ENCODE peak calls at places on chromosomes 11 and 22, in four cellular contexts. One of them, this sample, is unnamed.

GRCh38 chr11:79179087-79179486 is 261.7 kb downstream of the TENM4 start:
- DNase-seq in spleen: no peak
- DNase-seq in activated naive CD4-positive, alpha-beta T cell: no peak
- DNase-seq in Calu3: no peak
- DNase-seq in this sample: no peak

GRCh38 chr11:108975641-108976071 is 310.8 kb downstream of the DDX10 start:
- DNase-seq in spleen: no peak
- DNase-seq in Calu3: no peak
- DNase-seq in activated naive CD4-positive, alpha-beta T cell: no peak
- DNase-seq in this sample: no peak

GRCh38 chr22:35892192-35892591 is 136.4 kb downstream of the RBFOX2 start:
- DNase-seq in Calu3: no peak
- DNase-seq in spleen: no peak
- DNase-seq in activated naive CD4-positive, alpha-beta T cell: no peak
- DNase-seq in this sample: no peak

GRCh38 chr11:17931595-17931994 is 81.3 kb downstream of the SERGEF start:
- DNase-seq in activated naive CD4-positive, alpha-beta T cell: no peak
- DNase-seq in Calu3: no peak
- DNase-seq in spleen: no peak
- DNase-seq in this sample: no peak

GRCh38 chr22:45612451-45612901 is 59.2 kb upstream of the ATXN10 start:
- DNase-seq in spleen: no peak
- DNase-seq in activated naive CD4-positive, alpha-beta T cell: no peak
- DNase-seq in Calu3: no peak
- DNase-seq in this sample: no peak

GRCh38 chr22:36323855-36324331 is 63.9 kb downstream of the MYH9 start:
- DNase-seq in spleen: no peak
- DNase-seq in activated naive CD4-positive, alpha-beta T cell: no peak
- DNase-seq in Calu3: no peak
- DNase-seq in this sample: no peak

GRCh38 chr22:44311855-44312170 is 938 bp downstream of the SHISAL1 start:
- DNase-seq in Calu3: no peak
- DNase-seq in activated naive CD4-positive, alpha-beta T cell: no peak
- DNase-seq in spleen: no peak
- DNase-seq in this sample: no peak

GRCh38 chr11:117814766-117815261 is 9.7 kb downstream of the FXYD2 start:
- DNase-seq in spleen: peak; percentile 95
- DNase-seq in activated naive CD4-positive, alpha-beta T cell: peak; percentile 72
- DNase-seq in Calu3: peak; percentile 79
- DNase-seq in this sample: no peak

GRCh38 chr22:50532353-50532700 is 2.5 kb upstream of the TYMP start:
- DNase-seq in spleen: no peak
- DNase-seq in Calu3: peak; percentile 47
- DNase-seq in activated naive CD4-positive, alpha-beta T cell: no peak
- DNase-seq in this sample: no peak

GRCh38 chr11:36672815-36673450 is 74.9 kb upstream of the RAG2 start:
- DNase-seq in activated naive CD4-positive, alpha-beta T cell: no peak
- DNase-seq in spleen: no peak
- DNase-seq in Calu3: peak; percentile 7
- DNase-seq in this sample: no peak

GRCh38 chr22:47788461-47788860 is 1026.0 kb downstream of the TBC1D22A start:
- DNase-seq in activated naive CD4-positive, alpha-beta T cell: no peak
- DNase-seq in Calu3: no peak
- DNase-seq in spleen: peak; percentile 47
- DNase-seq in this sample: no peak

GRCh38 chr11:20337526-20338154 is 25.9 kb upstream of the HTATIP2 start:
- DNase-seq in spleen: no peak
- DNase-seq in Calu3: peak; percentile 16
- DNase-seq in activated naive CD4-positive, alpha-beta T cell: no peak
- DNase-seq in this sample: peak; percentile 21

GRCh38 chr11:115606223-115607220 is 102.3 kb upstream of the CADM1 start:
- DNase-seq in spleen: no peak
- DNase-seq in Calu3: no peak
- DNase-seq in activated naive CD4-positive, alpha-beta T cell: no peak
- DNase-seq in this sample: no peak

GRCh38 chr22:26502688-26503561 is 9.3 kb downstream of the TFIP11 start:
- DNase-seq in activated naive CD4-positive, alpha-beta T cell: peak; percentile 20
- DNase-seq in spleen: peak; percentile 84
- DNase-seq in Calu3: peak; percentile 14
- DNase-seq in this sample: peak; percentile 38

GRCh38 chr11:78850078-78850477 is 275.4 kb upstream of the NARS2 start:
- DNase-seq in activated naive CD4-positive, alpha-beta T cell: no peak
- DNase-seq in spleen: no peak
- DNase-seq in Calu3: no peak
- DNase-seq in this sample: no peak

GRCh38 chr11:1327064-1327460 is 17.6 kb upstream of the TOLLIP start:
- DNase-seq in activated naive CD4-positive, alpha-beta T cell: no peak
- DNase-seq in spleen: no peak
- DNase-seq in Calu3: no peak
- DNase-seq in this sample: no peak

GRCh38 chr11:120029321-120029720 is 108.6 kb downstream of the TRIM29 start:
- DNase-seq in activated naive CD4-positive, alpha-beta T cell: no peak
- DNase-seq in spleen: no peak
- DNase-seq in Calu3: no peak
- DNase-seq in this sample: no peak

GRCh38 chr11:46001427-46002049 is 79.1 kb downstream of the LARGE2 start:
- DNase-seq in activated naive CD4-positive, alpha-beta T cell: no peak
- DNase-seq in spleen: no peak
- DNase-seq in Calu3: no peak
- DNase-seq in this sample: no peak

GRCh38 chr11:111476961-111477360 is 35.2 kb downstream of the BTG4 start:
- DNase-seq in spleen: no peak
- DNase-seq in Calu3: no peak
- DNase-seq in activated naive CD4-positive, alpha-beta T cell: no peak
- DNase-seq in this sample: no peak

GRCh38 chr11:86688398-86689179 is 16.2 kb upstream of the ME3 start:
- DNase-seq in activated naive CD4-positive, alpha-beta T cell: no peak
- DNase-seq in Calu3: no peak
- DNase-seq in spleen: no peak
- DNase-seq in this sample: no peak

GRCh38 chr11:81772161-81772560 is 961.5 kb downstream of the FAM181B start:
- DNase-seq in Calu3: no peak
- DNase-seq in spleen: no peak
- DNase-seq in activated naive CD4-positive, alpha-beta T cell: no peak
- DNase-seq in this sample: no peak

GRCh38 chr22:30469165-30469564 is 2.7 kb downstream of the SEC14L3 start:
- DNase-seq in spleen: no peak
- DNase-seq in activated naive CD4-positive, alpha-beta T cell: no peak
- DNase-seq in Calu3: no peak
- DNase-seq in this sample: no peak

GRCh38 chr11:121870202-121871045 is 245.6 kb downstream of the BLID start:
- DNase-seq in spleen: no peak
- DNase-seq in activated naive CD4-positive, alpha-beta T cell: no peak
- DNase-seq in Calu3: no peak
- DNase-seq in this sample: no peak

GRCh38 chr11:72780291-72781062 is 13.4 kb downstream of the STARD10 start:
- DNase-seq in activated naive CD4-positive, alpha-beta T cell: no peak
- DNase-seq in Calu3: no peak
- DNase-seq in spleen: no peak
- DNase-seq in this sample: peak; percentile 22

GRCh38 chr11:116849491-116849890 is 12.1 kb upstream of the APOA1 start:
- DNase-seq in activated naive CD4-positive, alpha-beta T cell: no peak
- DNase-seq in Calu3: no peak
- DNase-seq in spleen: no peak
- DNase-seq in this sample: no peak

GRCh38 chr11:123429336-123429735 is 733 bp upstream of the GRAMD1B start:
- DNase-seq in spleen: no peak
- DNase-seq in Calu3: no peak
- DNase-seq in activated naive CD4-positive, alpha-beta T cell: no peak
- DNase-seq in this sample: no peak

GRCh38 chr11:130999086-130999485 is 82.8 kb upstream of the SNX19 start:
- DNase-seq in activated naive CD4-positive, alpha-beta T cell: no peak
- DNase-seq in spleen: no peak
- DNase-seq in Calu3: no peak
- DNase-seq in this sample: no peak

GRCh38 chr11:65418681-65419459 is 3.7 kb upstream of the NEAT1 start:
- DNase-seq in spleen: peak; percentile 99
- DNase-seq in activated naive CD4-positive, alpha-beta T cell: peak; percentile 52
- DNase-seq in Calu3: peak; percentile 96
- DNase-seq in this sample: peak; percentile 75

GRCh38 chr11:12702999-12703453 is 28.8 kb downstream of the TEAD1 start:
- DNase-seq in Calu3: no peak
- DNase-seq in spleen: no peak
- DNase-seq in activated naive CD4-positive, alpha-beta T cell: no peak
- DNase-seq in this sample: no peak

GRCh38 chr11:76916712-76917111 is 56.0 kb downstream of the ACER3 start:
- DNase-seq in Calu3: no peak
- DNase-seq in activated naive CD4-positive, alpha-beta T cell: no peak
- DNase-seq in spleen: no peak
- DNase-seq in this sample: peak; percentile 31

GRCh38 chr22:20117656-20118571 is 888 bp upstream of the TRMT2A start:
- DNase-seq in Calu3: peak; percentile 19
- DNase-seq in spleen: peak; percentile 92
- DNase-seq in activated naive CD4-positive, alpha-beta T cell: peak; percentile 16
- DNase-seq in this sample: no peak

This sample was measured in HuH-7.